ENCODE peak calls at places on chromosomes 3 and 15, in seven cellular contexts. L is NT2/D1, R is fibroblast of lung, N is aorta, J is GM23248, A is right cardiac atrium, M is K562. O is an unnamed sample.

GRCh38 chr3:115784739-115785571 is 161.6 kb downstream of the GAP43 start:
- DNase-seq in L (no peak), R (peak; percentile 91), N (no peak), J (peak; percentile 96), A (no peak), M (no peak), O (peak; percentile 18)

GRCh38 chr3:129063841-129064482 is 3.4 kb downstream of the GP9 start:
- DNase-seq in L (no peak), R (no peak), N (peak; percentile 54), J (no peak), A (no peak), M (no peak), O (no peak)

GRCh38 chr15:62607643-62608042 is 434.9 kb upstream of the TPM1 start:
- DNase-seq in L (no peak), R (peak; percentile 88), N (no peak), J (peak; percentile 87), A (no peak), M (no peak), O (no peak)

GRCh38 chr15:95417761-95418160 is 912.7 kb upstream of the NR2F2 start:
- DNase-seq in L (no peak), R (no peak), N (no peak), J (no peak), A (no peak), M (no peak), O (no peak)

GRCh38 chr3:81249540-81250029 is 511.9 kb downstream of the GBE1 start:
- DNase-seq in L (no peak), R (peak; percentile 77), N (no peak), J (peak; percentile 72), A (no peak), M (no peak), O (peak; percentile 45)

GRCh38 chr3:31369637-31370036 is 163.1 kb upstream of the STT3B start:
- DNase-seq in L (no peak), R (peak; percentile 39), N (no peak), J (peak; percentile 42), A (no peak), M (no peak), O (no peak)

GRCh38 chr3:110865934-110866333 is 205.7 kb upstream of the NECTIN3 start:
- DNase-seq in L (no peak), R (no peak), N (no peak), J (no peak), A (no peak), M (no peak), O (no peak)

GRCh38 chr15:40744810-40745152 is 10.3 kb downstream of the RMDN3 start:
- DNase-seq in L (no peak), R (no peak), N (no peak), J (no peak), A (no peak), M (no peak), O (no peak)

GRCh38 chr3:59609967-59610366 is 560.1 kb upstream of the CFAP20DC start:
- DNase-seq in L (no peak), R (no peak), N (no peak), J (peak; percentile 59), A (peak; percentile 61), M (no peak), O (no peak)

GRCh38 chr15:40925863-40926658 is 3.1 kb upstream of the DLL4 start:
- DNase-seq in L (no peak), R (peak; percentile 23), N (no peak), J (peak; percentile 55), A (no peak), M (peak; percentile 28), O (no peak)

GRCh38 chr15:39934415-39935044 is 615 bp downstream of the EIF2AK4 start:
- DNase-seq in L (no peak), R (peak; percentile 37), N (no peak), J (peak; percentile 55), A (no peak), M (peak; percentile 32), O (peak; percentile 27)

GRCh38 chr3:139835830-139836655 is 98.9 kb upstream of the CLSTN2 start:
- DNase-seq in L (no peak), R (no peak), N (no peak), J (no peak), A (no peak), M (no peak), O (no peak)

GRCh38 chr3:149534671-149535394 is 60.3 kb downstream of the TM4SF4 start:
- DNase-seq in L (no peak), R (peak; percentile 92), N (no peak), J (peak; percentile 72), A (no peak), M (no peak), O (no peak)

GRCh38 chr3:138042043-138042442 is 32.1 kb downstream of the CLDN18 start:
- DNase-seq in L (no peak), R (peak; percentile 84), N (no peak), J (peak; percentile 91), A (no peak), M (no peak), O (no peak)

GRCh38 chr3:164064298-164064697 is 1014.0 kb downstream of the SI start:
- DNase-seq in L (no peak), R (no peak), N (no peak), J (no peak), A (no peak), M (no peak), O (no peak)
- H3K4me1 ChIP-seq in L (no peaks in the 10 kb centered on the region), R (no peaks in the 10 kb centered on the region), N (no peaks in the 10 kb centered on the region), J (no peaks in the 10 kb centered on the region), A (no peaks in the 10 kb centered on the region), M (no peaks in the 10 kb centered on the region), O (no peaks in the 10 kb centered on the region)

DNA sequence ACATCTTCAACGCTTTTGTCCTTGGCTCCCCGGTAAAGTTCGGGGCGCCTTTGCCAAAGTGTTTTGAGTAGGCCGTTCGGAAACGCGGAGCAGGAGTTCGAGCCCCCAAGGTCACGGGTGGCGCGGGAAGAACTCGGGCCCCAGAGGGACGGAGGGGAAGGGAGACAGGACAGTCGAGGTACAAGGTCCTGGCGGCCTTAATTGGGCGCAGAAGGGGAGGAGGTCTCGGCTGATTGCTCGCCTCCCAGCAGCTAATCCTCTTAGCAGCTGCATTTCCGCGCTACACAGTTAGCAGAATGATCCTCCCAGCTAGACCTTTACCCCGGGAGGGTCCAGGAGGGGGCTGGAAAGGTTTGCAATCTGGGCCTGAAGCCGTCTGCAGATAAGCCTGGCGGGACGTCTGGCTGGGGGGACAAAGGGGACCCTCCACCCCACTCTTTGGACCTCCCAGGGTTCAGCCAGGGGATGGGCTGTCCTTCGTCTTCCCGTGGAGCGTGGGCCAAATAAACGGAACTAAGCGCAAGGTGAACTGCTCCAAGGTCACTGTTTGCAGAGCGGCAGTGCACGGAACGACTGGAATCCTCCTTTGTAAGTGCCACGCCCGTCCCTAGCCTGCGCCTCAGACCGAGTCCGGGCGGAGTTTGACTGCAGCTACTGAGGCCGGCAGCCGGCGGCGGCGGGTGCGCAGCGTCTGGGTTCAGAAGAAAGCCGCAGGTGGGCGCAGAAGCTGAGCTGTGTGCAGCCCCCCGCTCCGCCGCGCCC is 7.2 kb downstream of the EOMES start:
- DNase-seq in L (no peak), R (no peak), N (no peak), J (peak; percentile 46), A (no peak), M (no peak), O (no peak)
- H3K27me3 ChIP-seq in L (peaks cover 87% of the 10 kb centered on the region), R (peaks cover 23% of the 10 kb centered on the region), N (no peaks in the 10 kb centered on the region), J (peaks cover 41% of the 10 kb centered on the region), A (peaks cover 2% of the 10 kb centered on the region), M (peaks cover 31% of the 10 kb centered on the region), O (peaks cover 15% of the 10 kb centered on the region)

GRCh38 chr3:69326821-69327433 is 59.0 kb downstream of the FRMD4B start:
- DNase-seq in L (no peak), R (no peak), N (no peak), J (no peak), A (no peak), M (no peak), O (no peak)
- H3K4me1 ChIP-seq in L (no peaks in the 10 kb centered on the region), R (peaks cover 6% of the 10 kb centered on the region), N (peaks cover 5% of the 10 kb centered on the region), J (no peaks in the 10 kb centered on the region), A (peaks cover 2% of the 10 kb centered on the region), M (no peaks in the 10 kb centered on the region), O (peaks cover 3% of the 10 kb centered on the region)

DNA sequence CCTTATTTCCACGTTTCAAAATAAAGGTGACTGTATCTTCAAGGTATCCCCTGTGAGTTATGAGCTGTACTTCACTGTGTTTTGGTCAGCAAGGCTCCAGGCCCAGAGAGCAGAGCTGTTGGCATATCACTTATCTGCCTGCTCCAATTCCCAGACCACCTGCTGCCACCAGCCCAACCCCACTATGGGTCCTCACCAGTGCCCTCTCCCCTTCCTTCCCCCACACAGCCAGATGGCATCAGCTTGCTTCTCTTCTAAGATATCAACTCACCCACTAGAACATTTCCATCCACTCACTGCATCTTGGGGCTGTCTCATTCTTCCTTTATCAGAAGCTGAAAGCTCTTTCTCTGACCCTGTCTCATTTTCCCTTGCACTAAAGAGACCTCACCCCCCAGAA is 136.9 kb upstream of the EIF1B start:
- DNase-seq in L (no peak), R (no peak), N (no peak), J (no peak), A (no peak), M (no peak), O (no peak)
- H3K27me3 ChIP-seq in L (no peaks in the 10 kb centered on the region), R (no peaks in the 10 kb centered on the region), N (no peaks in the 10 kb centered on the region), J (no peaks in the 10 kb centered on the region), A (no peaks in the 10 kb centered on the region), M (peaks cover 17% of the 10 kb centered on the region), O (no peaks in the 10 kb centered on the region)

DNA sequence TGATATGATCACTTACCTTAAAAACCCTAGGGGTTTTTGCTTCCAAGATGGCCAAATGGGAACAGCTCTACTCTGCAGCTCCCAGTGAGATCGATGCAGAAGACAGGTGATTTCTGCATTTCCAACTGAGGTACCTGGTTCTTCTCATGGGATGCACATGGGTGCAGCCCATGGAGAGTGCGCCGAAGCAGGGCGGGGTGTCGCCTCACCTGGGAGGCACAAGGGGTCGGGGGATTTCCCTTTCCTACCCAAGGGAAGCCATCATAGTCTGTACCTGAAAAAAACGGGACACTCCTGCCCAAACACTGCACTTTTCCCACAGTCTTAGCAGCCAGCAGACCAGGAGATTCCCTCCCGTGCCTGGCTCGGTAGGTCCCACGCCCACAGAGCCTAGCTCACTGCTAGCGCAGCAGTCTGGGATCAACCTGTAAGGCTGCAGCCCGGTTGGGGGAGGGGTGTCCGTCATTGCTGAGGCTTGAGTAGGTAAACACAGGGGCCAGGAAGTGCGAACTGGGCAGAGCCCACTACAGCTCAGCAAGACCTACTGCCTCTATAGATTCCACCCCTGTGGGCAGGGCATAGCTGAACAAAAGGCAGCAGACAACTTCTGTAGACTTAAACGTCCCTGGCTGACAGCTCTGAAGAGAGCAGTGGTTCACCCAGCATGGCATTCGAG is 78.6 kb downstream of the CTNNB1 start:
- DNase-seq in L (peak; percentile 28), R (no peak), N (no peak), J (no peak), A (no peak), M (no peak), O (no peak)
- H3K4me1 ChIP-seq in L (peaks cover 1% of the 10 kb centered on the region), R (no peaks in the 10 kb centered on the region), N (no peaks in the 10 kb centered on the region), J (peaks cover 15% of the 10 kb centered on the region), A (no peaks in the 10 kb centered on the region), M (no peaks in the 10 kb centered on the region), O (peaks cover 3% of the 10 kb centered on the region)

GRCh38 chr3:192188218-192188835 is 539.0 kb downstream of the FGF12 start:
- DNase-seq in L (peak; percentile 39), R (peak; percentile 34), N (peak; percentile 81), J (peak; percentile 18), A (peak; percentile 55), M (peak; percentile 55), O (peak; percentile 55)
- H3K27me3 ChIP-seq in L (no peaks in the 10 kb centered on the region), R (no peaks in the 10 kb centered on the region), N (no peaks in the 10 kb centered on the region), J (no peaks in the 10 kb centered on the region), A (no peaks in the 10 kb centered on the region), M (no peaks in the 10 kb centered on the region), O (no peaks in the 10 kb centered on the region)